ENCODE peak calls at places on chromosomes 16 and 17, in four cellular contexts. G, M, C and D are unnamed samples.

GRCh38 chr16:58494981-58495860 is 4.7 kb upstream of the NDRG4 start:
- DNase-seq in C (peak), M (peak), G (peak), D (peak)

GRCh38 chr16:85445779-85446222 is 167.3 kb upstream of the GSE1 start:
- DNase-seq in M (no peak), G (no peak), C (no peak), D (no peak)

GRCh38 chr17:48393271-48393670 is 36.7 kb downstream of the SKAP1 start:
- DNase-seq in C (no peak), G (no peak), M (no peak), D (no peak)

GRCh38 chr16:81061855-81062608 is 15.0 kb downstream of the C16orf46 start:
- DNase-seq in G (no peak), C (no peak), M (no peak), D (no peak)

GRCh38 chr17:33944412-33944811 is 310.7 kb upstream of the CCL2 start:
- DNase-seq in C (no peak), G (no peak), M (no peak), D (no peak)

GRCh38 chr16:27927266-27927901 is 136.1 kb downstream of the GSG1L start:
- DNase-seq in M (no peak), C (no peak), G (no peak), D (no peak)

GRCh38 chr16:24977673-24978065 is 37.5 kb downstream of the ARHGAP17 start:
- DNase-seq in M (no peak), G (no peak), C (no peak), D (no peak)

GRCh38 chr17:63929860-63930766 is 2.0 kb downstream of the CD79B start:
- DNase-seq in C (no peak), G (no peak), M (no peak), D (no peak)

GRCh38 chr17:7330099-7331015 is 1.2 kb upstream of the NEURL4 start:
- DNase-seq in G (peak), M (peak), C (peak), D (peak)

GRCh38 chr16:56589141-56590039 is at the start of gene MT3:
- DNase-seq in C (no peak), G (peak), M (no peak), D (no peak)

GRCh38 chr17:72837335-72837734 is 255.2 kb downstream of the SLC39A11 start:
- DNase-seq in C (no peak), M (no peak), G (no peak), D (no peak)

GRCh38 chr16:76639685-76640289 is 362.6 kb downstream of the CNTNAP4 start:
- DNase-seq in G (peak), M (peak), C (no peak), D (peak)

GRCh38 chr17:49646391-49647255 is 31.3 kb downstream of the SPOP start:
- DNase-seq in C (peak), G (no peak), M (no peak), D (no peak)

GRCh38 chr16:59021751-59022150 is 287.6 kb upstream of the GOT2 start:
- DNase-seq in G (no peak), M (peak), C (no peak), D (no peak)

GRCh38 chr17:74757502-74757901 is 9.1 kb downstream of the NHERF1 start:
- DNase-seq in C (no peak), M (no peak), G (no peak), D (no peak)

GRCh38 chr17:14038206-14038605 is 31.1 kb upstream of the COX10 start:
- DNase-seq in C (no peak), M (no peak), G (no peak), D (no peak)
- TF ChIP-seq MAX in C (no peak), M (no peak), G (no peak), D (no peak)

DNA sequence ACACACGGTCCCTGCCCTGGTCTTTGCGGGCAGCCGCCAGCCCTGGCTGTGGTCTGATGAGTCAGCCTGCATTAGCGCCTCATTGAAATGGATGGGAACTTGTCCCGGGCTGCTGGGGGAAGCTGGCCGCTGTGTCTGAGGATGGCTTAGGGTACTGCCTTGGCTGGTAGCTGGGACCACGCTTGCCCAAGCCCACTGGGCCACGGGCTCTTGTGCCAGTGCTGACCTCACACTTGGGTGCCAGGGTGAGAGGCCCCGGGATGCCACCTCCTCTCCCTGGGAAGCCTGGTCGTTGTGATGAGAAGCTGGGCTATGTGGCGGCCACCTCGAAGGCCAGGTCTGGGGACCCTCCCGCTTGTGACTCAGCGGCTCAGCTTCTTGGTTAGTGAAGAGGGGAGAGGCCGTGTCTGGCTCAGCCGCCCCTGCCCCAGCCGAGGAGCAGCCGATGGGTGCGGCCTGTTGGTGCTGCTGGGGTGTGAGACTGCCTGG is 10.7 kb downstream of the CACNA1H start:
- DNase-seq in C (no peak), M (no peak), G (no peak), D (peak)
- TF ChIP-seq MAX in C (no peak), M (no peak), G (no peak), D (no peak)

GRCh38 chr16:48330133-48330846 is 54.9 kb downstream of the SIAH1 start:
- DNase-seq in G (no peak), M (no peak), C (no peak), D (no peak)
- TF ChIP-seq MAX in G (no peak), M (no peak), C (no peak), D (no peak)

GRCh38 chr16:19677403-19677802 is 40.6 kb downstream of the KNOP1 start:
- DNase-seq in G (no peak), M (no peak), C (no peak), D (no peak)

GRCh38 chr16:19674485-19674884 is 43.5 kb downstream of the KNOP1 start:
- DNase-seq in C (no peak), M (no peak), G (no peak), D (no peak)

GRCh38 chr16:19666451-19666850 is 51.6 kb downstream of the KNOP1 start:
- DNase-seq in C (no peak), G (no peak), M (no peak), D (no peak)

DNA sequence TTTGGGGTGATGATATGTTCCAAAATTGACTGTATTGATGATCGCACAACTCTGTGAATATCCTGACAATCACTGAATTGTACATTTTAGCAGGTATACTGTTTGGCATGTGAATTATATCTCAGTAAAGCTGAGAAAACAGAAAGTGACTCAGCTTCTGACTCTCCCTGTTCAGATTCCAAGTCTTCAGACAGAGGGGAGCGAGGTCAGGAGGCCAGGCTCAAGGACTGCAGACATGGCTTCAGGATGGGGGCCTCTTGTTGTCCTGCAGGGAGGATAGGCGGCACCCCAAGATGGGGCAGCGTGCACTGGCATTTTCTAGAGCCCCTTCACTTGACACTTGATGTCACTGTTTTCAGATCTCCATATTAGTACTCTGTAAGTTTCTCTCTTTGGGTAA is 45.6 kb downstream of the KNOP1 start:
- DNase-seq in G (no peak), C (no peak), M (no peak), D (no peak)
- TF ChIP-seq MAX in G (no peak), C (no peak), M (no peak), D (no peak)

DNA sequence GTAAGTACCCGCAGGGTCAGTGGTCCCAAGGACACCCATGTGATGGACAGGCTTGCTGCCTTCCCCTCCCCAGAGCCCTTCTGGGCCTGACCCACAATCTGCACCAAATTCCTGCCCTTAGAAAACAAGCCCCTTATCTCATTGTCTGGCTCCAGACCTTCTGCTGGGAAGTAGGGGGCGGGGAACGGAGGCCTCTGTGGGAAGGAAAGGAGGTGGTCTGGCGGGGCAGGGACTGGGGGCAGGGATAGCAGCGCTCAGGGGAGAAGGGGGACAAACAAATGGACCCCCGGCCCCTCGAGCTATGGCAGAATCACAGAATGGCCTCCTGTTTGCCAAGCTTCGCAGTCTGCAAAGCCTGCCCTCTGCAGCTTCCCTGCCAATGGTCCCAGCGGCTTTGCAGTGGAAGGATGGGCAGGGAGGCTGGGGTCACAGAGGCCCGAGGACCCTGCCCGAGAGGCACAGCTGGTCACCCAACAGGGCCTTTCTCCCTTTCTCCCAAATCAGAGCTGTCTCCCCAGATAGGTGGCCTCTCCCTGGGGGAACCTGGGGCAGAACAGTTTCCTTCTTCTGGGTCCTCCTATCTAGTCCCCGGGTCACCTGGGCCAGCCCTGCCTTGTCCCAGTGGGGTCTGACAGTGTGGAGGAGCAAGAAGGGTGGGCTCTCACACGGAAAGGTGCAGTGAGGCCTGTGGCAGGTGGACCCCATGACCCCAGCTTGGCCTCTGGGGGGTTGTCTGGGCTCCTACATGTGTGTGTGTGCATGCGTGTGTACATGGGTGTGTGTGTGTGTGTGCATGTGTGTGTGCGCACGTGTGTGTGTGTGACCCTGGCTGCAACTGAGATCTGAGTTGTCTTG is 25.5 kb downstream of the TMEM235 start:
- DNase-seq in C (no peak), G (no peak), M (no peak), D (no peak)
- TF ChIP-seq MAX in C (no peak), G (no peak), M (no peak), D (no peak)

DNA sequence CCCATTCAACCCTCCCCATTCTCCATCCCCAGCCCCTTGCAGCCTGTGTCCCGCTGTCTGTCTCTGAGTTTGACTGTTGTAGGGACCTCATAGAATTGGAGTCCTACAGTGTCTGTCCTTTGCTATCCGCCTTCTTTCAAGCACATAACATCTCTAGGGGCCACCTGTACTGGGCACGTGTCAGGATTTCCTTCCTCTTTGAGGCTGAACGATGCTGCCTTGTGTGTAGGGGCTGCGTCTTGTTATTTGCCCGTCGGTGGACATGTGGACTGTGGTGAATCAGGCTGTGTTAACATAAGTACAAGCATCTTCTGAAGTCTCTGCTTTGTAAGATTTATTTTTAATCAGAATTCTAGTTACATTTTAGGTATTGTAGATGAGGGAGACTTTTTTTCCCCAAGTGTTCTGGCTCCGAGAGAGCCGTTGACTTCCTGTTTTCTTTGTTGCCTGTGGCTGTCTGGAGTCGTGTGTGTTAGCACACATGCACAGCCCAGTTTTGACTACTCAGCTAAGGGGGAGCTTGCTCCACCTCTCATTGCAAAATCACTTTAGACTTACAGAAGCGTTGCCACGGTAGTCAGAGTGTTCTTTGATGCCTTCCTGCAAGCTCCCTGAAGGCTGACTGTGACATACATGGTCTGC is 26.1 kb downstream of the SPG7 start:
- DNase-seq in M (no peak), G (no peak), C (no peak), D (peak)
- TF ChIP-seq MAX in M (no peak), G (no peak), C (no peak), D (peak)

DNA sequence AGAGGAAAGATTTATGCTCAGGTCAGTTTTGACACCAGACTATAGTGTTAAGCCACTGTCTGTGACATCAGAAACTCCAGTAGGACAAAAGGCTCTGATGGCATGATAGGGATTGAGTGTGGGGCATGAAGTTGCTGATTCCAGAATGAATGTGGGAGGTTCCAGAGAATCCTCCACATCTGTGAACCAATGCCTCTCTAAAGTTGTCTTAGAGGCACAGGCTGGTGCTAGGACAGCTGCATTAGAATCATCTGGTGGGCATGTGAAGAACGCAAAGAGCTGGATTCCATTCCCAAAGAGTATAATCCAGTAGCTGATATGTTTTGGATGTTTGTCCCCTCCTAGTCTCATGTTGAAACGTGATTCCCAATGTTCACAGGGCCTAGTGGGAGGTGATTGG is 32.1 kb upstream of the NLK start:
- DNase-seq in C (no peak), G (no peak), M (no peak), D (no peak)
- TF ChIP-seq MAX in C (no peak), G (no peak), M (no peak), D (no peak)

GRCh38 chr17:78523939-78524655 is 53.1 kb downstream of the DNAH17 start:
- DNase-seq in C (no peak), M (no peak), G (no peak), D (no peak)

GRCh38 chr17:78524870-78525510 is 52.2 kb downstream of the DNAH17 start:
- DNase-seq in G (no peak), M (no peak), C (no peak), D (no peak)

GRCh38 chr17:78526231-78527025 is 50.8 kb downstream of the DNAH17 start:
- DNase-seq in C (no peak), G (no peak), M (no peak), D (no peak)

GRCh38 chr17:78525511-78526160 is 51.6 kb downstream of the DNAH17 start:
- DNase-seq in M (no peak), C (no peak), G (no peak), D (no peak)

GRCh38 chr17:78522031-78522809 is 55.0 kb downstream of the DNAH17 start:
- DNase-seq in M (no peak), C (no peak), G (no peak), D (no peak)
- TF ChIP-seq MAX in M (no peak), C (no peak), G (no peak), D (no peak)